ENCODE peak calls at places on chromosomes 3 and 15, in ten cellular contexts. S, D, F, X, A, G, K, I, J and Q are unnamed samples.

GRCh38 chr3:124448954-124449353 is 281.3 kb upstream of the UMPS start:
- DNase-seq in G (no peak), F (no peak), S (no peak), D (no peak), A (no peak), J (no peak), I (no peak), K (no peak), X (no peak), Q (no peak)

GRCh38 chr15:43376017-43376705 is 5.3 kb downstream of the TUBGCP4 start:
- DNase-seq in F (peak), X (peak), A (no peak), K (peak), J (peak), I (peak), S (peak), D (peak), G (no peak), Q (peak)

GRCh38 chr15:99305761-99306505 is 54.7 kb downstream of the LRRC28 start:
- DNase-seq in S (peak), D (peak), K (peak), A (no peak), J (peak), X (no peak), G (peak), I (peak), F (no peak), Q (no peak)

GRCh38 chr3:86895202-86895601 is 95.7 kb downstream of the VGLL3 start:
- DNase-seq in A (no peak), G (no peak), F (no peak), K (no peak), I (no peak), D (no peak), J (no peak), S (no peak), X (no peak), Q (no peak)

GRCh38 chr3:11212301-11212613 is 58.0 kb downstream of the HRH1 start:
- DNase-seq in F (no peak), X (no peak), K (peak), G (no peak), D (no peak), J (no peak), S (no peak), I (peak), A (no peak), Q (no peak)

GRCh38 chr3:149828390-149828789 is 15.4 kb downstream of the RNF13 start:
- DNase-seq in F (no peak), J (no peak), X (no peak), S (no peak), K (no peak), I (no peak), G (no peak), A (no peak), D (no peak), Q (no peak)

GRCh38 chr15:50590288-50590687 is 43.8 kb upstream of the USP50 start:
- DNase-seq in A (no peak), F (no peak), I (no peak), K (no peak), S (no peak), X (no peak), D (no peak), G (no peak), J (no peak), Q (no peak)

GRCh38 chr3:125078961-125079674 is 23.3 kb upstream of the HEG1 start:
- DNase-seq in X (no peak), J (no peak), K (no peak), D (no peak), I (no peak), S (no peak), G (no peak), F (no peak), A (no peak), Q (no peak)

GRCh38 chr3:67357610-67358458 is 296.6 kb downstream of the SUCLG2 start:
- DNase-seq in G (no peak), J (no peak), X (peak), K (peak), S (peak), I (peak), A (no peak), F (no peak), D (no peak), Q (peak)

GRCh38 chr3:196320110-196320509 is 2.1 kb upstream of the DYNLT2B start:
- DNase-seq in X (no peak), F (no peak), S (no peak), A (no peak), G (no peak), K (no peak), I (peak), J (no peak), D (no peak), Q (no peak)

GRCh38 chr15:89363770-89364169 is 29.1 kb upstream of the POLG start:
- DNase-seq in F (no peak), G (no peak), J (no peak), D (no peak), I (no peak), X (no peak), K (no peak), S (no peak), A (no peak), Q (no peak)

GRCh38 chr3:157156844-157157635 is 2.9 kb downstream of the CCNL1 start:
- DNase-seq in J (no peak), I (peak), S (no peak), D (no peak), X (no peak), A (no peak), K (peak), G (no peak), F (no peak), Q (no peak)

GRCh38 chr3:157157836-157158235 is 2.1 kb downstream of the CCNL1 start:
- DNase-seq in K (peak), S (no peak), J (no peak), D (no peak), X (no peak), G (no peak), F (no peak), A (no peak), I (no peak), Q (no peak)

GRCh38 chr3:157160652-157161480 is 919 bp upstream of the CCNL1 start:
- DNase-seq in G (peak), K (peak), I (peak), A (no peak), X (peak), J (peak), F (peak), S (peak), D (peak), Q (peak)

GRCh38 chr3:157159037-157159761 is 748 bp downstream of the CCNL1 start:
- DNase-seq in G (peak), D (peak), F (peak), A (no peak), J (peak), K (peak), I (peak), S (peak), X (peak), Q (peak)

DNA sequence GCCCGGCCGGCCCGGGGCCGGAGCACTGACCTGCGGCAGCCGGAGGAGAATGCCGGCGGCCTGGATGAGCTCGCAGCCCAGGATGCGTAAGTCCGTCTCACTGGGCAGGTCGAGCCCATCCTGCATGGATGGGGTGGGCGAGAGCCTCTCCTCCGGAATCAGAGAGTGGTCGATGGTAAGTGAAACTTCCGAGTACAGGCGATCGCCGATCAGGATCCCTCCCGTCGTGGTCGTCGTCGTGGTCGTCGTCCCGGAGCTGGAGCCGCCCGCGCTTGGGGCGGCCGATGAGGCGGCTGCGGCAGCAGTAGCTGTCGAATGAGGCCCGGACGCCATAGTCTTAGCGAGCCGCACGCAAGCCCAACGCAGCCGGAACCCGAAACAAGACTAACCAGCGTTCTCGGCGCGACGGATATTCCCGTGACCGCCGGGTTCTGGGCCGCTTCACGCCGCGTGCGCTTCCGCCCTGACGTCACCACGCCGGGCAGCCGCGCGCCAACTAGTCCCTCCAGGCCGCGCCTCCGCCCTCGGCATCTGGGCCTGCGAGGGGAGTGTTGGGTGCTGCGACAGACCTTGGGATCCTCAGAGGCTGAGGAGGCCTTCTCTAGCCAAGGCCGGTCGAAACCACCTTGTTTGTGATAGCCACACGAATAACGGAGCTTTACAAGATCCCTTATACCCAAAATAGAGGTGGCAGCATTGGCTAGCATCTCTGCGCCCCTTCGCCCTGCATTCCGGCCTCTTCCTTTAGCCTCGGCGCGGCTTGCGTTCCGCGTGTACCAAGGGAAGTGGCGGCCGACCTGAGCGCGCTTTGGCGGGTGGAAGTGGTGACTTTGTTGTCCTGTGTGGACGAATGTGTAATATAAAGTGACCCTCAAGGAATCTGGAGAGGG is at the start of gene CCNL1:
- DNase-seq in J (peak), X (peak), I (peak), D (peak), G (peak), K (peak), F (peak), A (peak), S (peak), Q (peak)
- TF ChIP-seq CTCF in J (no peak), X (no peak), I (no peak), D (no peak), G (no peak), K (no peak), F (no peak), A (no peak), S (no peak), Q (no peak)

GRCh38 chr3:122178711-122179110 is 4.8 kb upstream of the CASR start:
- DNase-seq in I (no peak), S (no peak), J (no peak), K (no peak), D (no peak), A (no peak), X (no peak), G (no peak), F (no peak), Q (no peak)
- TF ChIP-seq CTCF in I (no peak), S (no peak), J (no peak), K (no peak), D (no peak), A (no peak), X (no peak), G (no peak), F (no peak), Q (no peak)

GRCh38 chr15:26352406-26352805 is 420.5 kb downstream of the GABRB3 start:
- DNase-seq in J (no peak), K (no peak), I (no peak), A (no peak), X (no peak), F (no peak), G (no peak), D (no peak), S (no peak), Q (no peak)

GRCh38 chr15:26355671-26356070 is 417.2 kb downstream of the GABRB3 start:
- DNase-seq in J (no peak), I (no peak), F (no peak), K (no peak), S (peak), A (no peak), X (no peak), G (no peak), D (no peak), Q (no peak)

GRCh38 chr15:26357653-26358052 is 415.2 kb downstream of the GABRB3 start:
- DNase-seq in J (no peak), D (no peak), X (no peak), A (no peak), F (no peak), K (no peak), I (no peak), G (no peak), S (no peak), Q (no peak)

GRCh38 chr15:26358708-26359107 is 414.2 kb downstream of the GABRB3 start:
- DNase-seq in A (no peak), I (no peak), S (no peak), D (no peak), X (no peak), K (no peak), J (no peak), F (no peak), G (no peak), Q (no peak)

DNA sequence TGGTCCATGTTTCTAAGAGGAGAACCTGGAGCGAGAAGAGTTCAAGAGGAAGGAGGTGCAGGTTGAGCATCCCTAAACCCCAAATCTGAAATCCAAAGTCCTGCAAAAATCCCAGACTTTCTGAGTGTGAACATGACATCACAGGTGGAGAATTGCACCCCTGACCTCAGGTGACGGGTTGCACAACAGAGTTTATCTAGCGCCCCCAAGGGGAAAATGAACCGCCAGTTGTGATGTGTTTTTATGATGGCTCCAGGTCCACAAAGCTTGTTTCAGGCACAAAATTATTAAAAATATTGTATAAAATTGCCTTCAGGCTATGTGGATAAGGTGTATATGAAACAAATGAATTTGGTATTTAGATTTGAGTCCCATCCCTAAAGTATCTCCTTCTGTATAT is 420.0 kb downstream of the GABRB3 start:
- DNase-seq in A (no peak), K (no peak), S (no peak), J (no peak), I (no peak), G (no peak), X (no peak), D (no peak), F (no peak), Q (no peak)
- TF ChIP-seq CTCF in A (no peak), K (no peak), S (no peak), J (no peak), I (no peak), G (no peak), X (no peak), D (no peak), F (no peak), Q (no peak)

DNA sequence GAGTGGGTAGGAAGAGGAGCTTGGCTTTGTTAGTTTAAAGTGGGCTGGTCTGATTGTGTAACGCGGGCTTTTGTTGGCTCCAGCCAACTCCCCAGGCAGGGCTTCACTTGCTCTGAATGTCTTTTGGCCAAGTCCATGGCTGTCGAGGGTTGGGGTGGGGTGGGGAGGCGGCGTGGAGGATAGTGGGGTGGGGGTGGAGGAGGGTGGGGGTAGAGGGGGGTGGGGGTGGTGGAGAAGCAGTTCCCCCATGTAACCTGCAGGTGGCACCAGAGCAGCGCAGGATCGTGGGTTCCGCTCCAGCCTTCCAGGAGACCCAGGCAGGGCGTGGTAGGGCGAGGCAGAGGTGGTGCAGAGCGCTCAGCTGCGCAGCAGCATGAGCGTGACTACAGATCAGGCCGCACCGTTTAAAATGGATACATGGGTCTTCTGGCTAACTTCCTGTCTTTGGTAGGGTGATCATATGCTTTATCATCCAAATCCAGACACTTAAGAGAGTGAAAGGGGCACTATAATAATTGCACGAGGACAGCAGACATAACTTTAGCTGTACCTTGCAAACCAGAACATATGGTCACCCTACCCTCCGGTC is 28.3 kb downstream of the GOLGA6A start:
- DNase-seq in D (peak), K (peak), S (peak), F (peak), X (peak), A (peak), I (peak), G (peak), J (peak), Q (peak)
- TF ChIP-seq CTCF in D (peak), K (peak), S (peak), F (peak), X (peak), A (peak), I (peak), G (peak), J (peak), Q (peak)

GRCh38 chr3:139630532-139630931 is 47.2 kb downstream of the NMNAT3 start:
- DNase-seq in G (no peak), J (no peak), F (no peak), S (no peak), A (no peak), D (no peak), X (no peak), K (no peak), I (no peak), Q (no peak)

GRCh38 chr3:139633511-139633910 is 44.3 kb downstream of the NMNAT3 start:
- DNase-seq in G (no peak), F (no peak), X (no peak), K (no peak), D (no peak), A (no peak), J (no peak), S (no peak), I (no peak), Q (no peak)

GRCh38 chr3:139627759-139628158 is 50.0 kb downstream of the NMNAT3 start:
- DNase-seq in D (no peak), F (no peak), X (no peak), I (no peak), G (no peak), J (no peak), A (no peak), S (no peak), K (no peak), Q (no peak)

GRCh38 chr3:139634236-139634635 is 43.5 kb downstream of the NMNAT3 start:
- DNase-seq in A (no peak), G (no peak), X (no peak), S (no peak), K (no peak), J (no peak), I (no peak), D (no peak), F (no peak), Q (no peak)

GRCh38 chr3:139629033-139629432 is 48.7 kb downstream of the NMNAT3 start:
- DNase-seq in A (no peak), F (no peak), G (no peak), S (no peak), D (no peak), X (peak), I (peak), J (no peak), K (peak), Q (peak)
- TF ChIP-seq CTCF in A (peak), F (no peak), G (no peak), S (peak), D (no peak), X (peak), I (no peak), J (peak), K (no peak), Q (no peak)